ENCODE peak calls at places on chromosomes 16 and 17, in ten cellular contexts. One of them, this sample, is unnamed.

GRCh38 chr17:65290616-65291015 is 153.4 kb downstream of the RGS9 start:
- DNase-seq in lower leg skin: no peak
- DNase-seq in endothelial cell: no peak
- DNase-seq in effector CD4-positive, alpha-beta T cell: no peak
- DNase-seq in natural killer cell: no peak
- DNase-seq in naive thymus-derived CD8-positive, alpha-beta T cell: no peak
- DNase-seq in non-pigmented ciliary epithelial cell: no peak
- DNase-seq in EH: no peak
- DNase-seq in ascending aorta: peak
- DNase-seq in progenitor cell of endocrine pancreas: no peak
- DNase-seq in this sample: no peak

GRCh38 chr17:18225562-18226283 is at the start of gene LLGL1:
- DNase-seq in lower leg skin: no peak
- DNase-seq in endothelial cell: no peak
- DNase-seq in effector CD4-positive, alpha-beta T cell: no peak
- DNase-seq in natural killer cell: no peak
- DNase-seq in naive thymus-derived CD8-positive, alpha-beta T cell: no peak
- DNase-seq in non-pigmented ciliary epithelial cell: no peak
- DNase-seq in EH: peak
- DNase-seq in ascending aorta: no peak
- DNase-seq in progenitor cell of endocrine pancreas: peak
- DNase-seq in this sample: no peak

GRCh38 chr16:17211797-17212196 is 259.0 kb downstream of the XYLT1 start:
- DNase-seq in lower leg skin: no peak
- DNase-seq in endothelial cell: peak
- DNase-seq in effector CD4-positive, alpha-beta T cell: no peak
- DNase-seq in natural killer cell: no peak
- DNase-seq in naive thymus-derived CD8-positive, alpha-beta T cell: peak
- DNase-seq in non-pigmented ciliary epithelial cell: no peak
- DNase-seq in EH: no peak
- DNase-seq in ascending aorta: no peak
- DNase-seq in progenitor cell of endocrine pancreas: no peak
- DNase-seq in this sample: no peak

GRCh38 chr17:40576113-40576740 is 11.0 kb upstream of the CCR7 start:
- DNase-seq in lower leg skin: no peak
- DNase-seq in endothelial cell: no peak
- DNase-seq in effector CD4-positive, alpha-beta T cell: no peak
- DNase-seq in natural killer cell: no peak
- DNase-seq in naive thymus-derived CD8-positive, alpha-beta T cell: no peak
- DNase-seq in non-pigmented ciliary epithelial cell: no peak
- DNase-seq in EH: no peak
- DNase-seq in ascending aorta: no peak
- DNase-seq in progenitor cell of endocrine pancreas: no peak
- DNase-seq in this sample: no peak

GRCh38 chr17:75514299-75515228 is 773 bp downstream of the CASKIN2 start:
- DNase-seq in lower leg skin: no peak
- DNase-seq in endothelial cell: no peak
- DNase-seq in effector CD4-positive, alpha-beta T cell: no peak
- DNase-seq in natural killer cell: no peak
- DNase-seq in naive thymus-derived CD8-positive, alpha-beta T cell: no peak
- DNase-seq in non-pigmented ciliary epithelial cell: no peak
- DNase-seq in EH: peak
- DNase-seq in ascending aorta: no peak
- DNase-seq in progenitor cell of endocrine pancreas: peak
- DNase-seq in this sample: no peak

GRCh38 chr16:55622930-55623561 is 32.7 kb upstream of the SLC6A2 start:
- DNase-seq in lower leg skin: no peak
- DNase-seq in endothelial cell: peak
- DNase-seq in effector CD4-positive, alpha-beta T cell: no peak
- DNase-seq in natural killer cell: no peak
- DNase-seq in naive thymus-derived CD8-positive, alpha-beta T cell: no peak
- DNase-seq in non-pigmented ciliary epithelial cell: no peak
- DNase-seq in EH: no peak
- DNase-seq in ascending aorta: no peak
- DNase-seq in progenitor cell of endocrine pancreas: no peak
- DNase-seq in this sample: no peak

GRCh38 chr17:16215002-16215272 is 397 bp downstream of the NCOR1 start:
- DNase-seq in lower leg skin: peak
- DNase-seq in endothelial cell: peak
- DNase-seq in effector CD4-positive, alpha-beta T cell: peak
- DNase-seq in natural killer cell: no peak
- DNase-seq in naive thymus-derived CD8-positive, alpha-beta T cell: peak
- DNase-seq in non-pigmented ciliary epithelial cell: no peak
- DNase-seq in EH: peak
- DNase-seq in ascending aorta: peak
- DNase-seq in progenitor cell of endocrine pancreas: peak
- DNase-seq in this sample: no peak

GRCh38 chr17:79923974-79924638 is 84.9 kb upstream of the CBX4 start:
- DNase-seq in lower leg skin: no peak
- DNase-seq in endothelial cell: peak
- DNase-seq in effector CD4-positive, alpha-beta T cell: peak
- DNase-seq in natural killer cell: no peak
- DNase-seq in naive thymus-derived CD8-positive, alpha-beta T cell: no peak
- DNase-seq in non-pigmented ciliary epithelial cell: no peak
- DNase-seq in EH: peak
- DNase-seq in ascending aorta: no peak
- DNase-seq in progenitor cell of endocrine pancreas: peak
- DNase-seq in this sample: no peak

GRCh38 chr16:66116163-66116792 is 250.2 kb upstream of the CDH5 start:
- DNase-seq in lower leg skin: no peak
- DNase-seq in endothelial cell: no peak
- DNase-seq in effector CD4-positive, alpha-beta T cell: no peak
- DNase-seq in natural killer cell: no peak
- DNase-seq in naive thymus-derived CD8-positive, alpha-beta T cell: no peak
- DNase-seq in non-pigmented ciliary epithelial cell: no peak
- DNase-seq in EH: peak
- DNase-seq in ascending aorta: no peak
- DNase-seq in progenitor cell of endocrine pancreas: no peak
- DNase-seq in this sample: no peak

GRCh38 chr17:16939606-16940115 is 32.3 kb downstream of the TNFRSF13B start:
- DNase-seq in lower leg skin: no peak
- DNase-seq in endothelial cell: no peak
- DNase-seq in effector CD4-positive, alpha-beta T cell: no peak
- DNase-seq in natural killer cell: peak
- DNase-seq in naive thymus-derived CD8-positive, alpha-beta T cell: no peak
- DNase-seq in non-pigmented ciliary epithelial cell: no peak
- DNase-seq in EH: no peak
- DNase-seq in ascending aorta: peak
- DNase-seq in progenitor cell of endocrine pancreas: no peak
- DNase-seq in this sample: no peak

This sample was measured in keratinocyte.